ENCODE peak calls at places on chromosome 1, in eight cellular contexts. B is SK-N-SH, Z is esophagus muscularis mucosa, E is K562, S is ovary, F is A549, C is transverse colon, M is stomach. R is an unnamed sample.

GRCh38 chr1:193264313-193265065 is 78.1 kb upstream of the B3GALT2 start:
- DNase-seq in C (no peak), M (no peak), Z (no peak), S (no peak), B (no peak), F (no peak), E (no peak), R (no peak)

GRCh38 chr1:30491831-30492230 is 231.6 kb downstream of the MATN1 start:
- DNase-seq in S (no peak), M (no peak), B (no peak), Z (no peak), E (no peak), C (no peak), F (no peak), R (no peak)

GRCh38 chr1:151839457-151840409 is at the start of gene C2CD4D:
- DNase-seq in C (peak; percentile 87), F (no peak), Z (no peak), E (peak; percentile 39), B (no peak), S (no peak), M (peak; percentile 76), R (peak; percentile 73)

GRCh38 chr1:115067460-115067859 is 21.8 kb downstream of the TSPAN2 start:
- DNase-seq in S (no peak), Z (no peak), F (no peak), C (no peak), E (no peak), M (no peak), B (no peak), R (no peak)

GRCh38 chr1:76040327-76040868 is 34.1 kb upstream of the ST6GALNAC3 start:
- DNase-seq in E (peak; percentile 15), C (peak; percentile 36), S (no peak), F (no peak), B (no peak), Z (no peak), M (peak; percentile 30), R (no peak)

GRCh38 chr1:75811211-75811981 is 14.7 kb downstream of the MSH4 start:
- DNase-seq in M (no peak), C (no peak), S (no peak), Z (no peak), E (no peak), B (no peak), F (no peak), R (no peak)

GRCh38 chr1:111895456-111895855 is 94.0 kb downstream of the KCND3 start:
- DNase-seq in M (no peak), S (no peak), C (no peak), F (no peak), Z (no peak), E (no peak), B (peak; percentile 73), R (no peak)

GRCh38 chr1:91099746-91100621 is 78.1 kb upstream of the ZNF644 start:
- DNase-seq in M (no peak), F (no peak), B (no peak), S (no peak), E (peak; percentile 3), Z (no peak), C (no peak), R (no peak)

GRCh38 chr1:170225735-170226524 is 80.2 kb downstream of the NTMT2 start:
- DNase-seq in Z (no peak), C (no peak), S (no peak), M (no peak), E (no peak), F (no peak), B (no peak), R (no peak)

GRCh38 chr1:245453556-245453955 is 298.8 kb downstream of the KIF26B start:
- DNase-seq in Z (no peak), B (no peak), M (no peak), S (no peak), E (no peak), C (no peak), F (no peak), R (no peak)

GRCh38 chr1:201546093-201546492 is 7.2 kb downstream of the NAV1 start:
- DNase-seq in S (no peak), F (peak; percentile 55), B (peak; percentile 35), C (no peak), E (no peak), M (no peak), Z (no peak), R (no peak)

GRCh38 chr1:224503161-224504118 is 68.8 kb upstream of the WDR26 start:
- DNase-seq in M (peak; percentile 97), C (peak; percentile 90), S (peak; percentile 54), Z (peak; percentile 94), E (peak; percentile 99), B (peak; percentile 89), F (peak; percentile 59), R (peak; percentile 86)

GRCh38 chr1:25694167-25694566 is 77.6 kb downstream of the MAN1C1 start:
- DNase-seq in S (peak; percentile 60), B (no peak), Z (no peak), M (no peak), E (no peak), C (peak; percentile 32), F (no peak), R (peak; percentile 12)

GRCh38 chr1:76433528-76433927 is 359.0 kb downstream of the ST6GALNAC3 start:
- DNase-seq in M (no peak), F (no peak), B (no peak), S (no peak), E (no peak), Z (no peak), C (no peak), R (no peak)

GRCh38 chr1:179586107-179586823 is 5.4 kb upstream of the TDRD5 start:
- DNase-seq in Z (no peak), F (peak; percentile 44), E (peak; percentile 65), S (no peak), B (peak; percentile 93), M (peak; percentile 85), C (peak; percentile 65), R (peak; percentile 91)

GRCh38 chr1:65525297-65526048 is 105.0 kb downstream of the LEPR start:
- DNase-seq in S (peak; percentile 35), E (peak; percentile 73), C (no peak), M (peak; percentile 30), F (no peak), Z (no peak), B (peak; percentile 77), R (no peak)

GRCh38 chr1:54302951-54303843 is 103.0 kb downstream of the SSBP3 start:
- DNase-seq in Z (no peak), C (no peak), F (no peak), B (peak; percentile 60), M (no peak), S (no peak), E (no peak), R (no peak)

GRCh38 chr1:113178522-113178921 is 105.5 kb downstream of the LRIG2 start:
- DNase-seq in Z (no peak), C (no peak), S (no peak), F (no peak), B (no peak), M (no peak), E (no peak), R (no peak)

GRCh38 chr1:68551459-68551858 is 54.6 kb upstream of the DEPDC1 start:
- DNase-seq in C (no peak), F (no peak), E (no peak), Z (no peak), M (no peak), B (no peak), S (no peak), R (no peak)

GRCh38 chr1:111690306-111690617 is 48.9 kb downstream of the INKA2 start:
- DNase-seq in C (peak; percentile 24), Z (no peak), E (no peak), S (peak; percentile 54), B (peak; percentile 15), M (peak; percentile 37), F (no peak), R (peak; percentile 55)

GRCh38 chr1:225228871-225229303 is 199.0 kb downstream of the LBR start:
- DNase-seq in E (no peak), F (no peak), B (no peak), Z (no peak), S (no peak), M (no peak), C (no peak), R (no peak)

GRCh38 chr1:15706751-15707150 is 22.6 kb downstream of the PLEKHM2 start:
- DNase-seq in E (no peak), C (no peak), F (no peak), M (peak; percentile 41), S (no peak), B (no peak), Z (no peak), R (peak; percentile 91)

DNA sequence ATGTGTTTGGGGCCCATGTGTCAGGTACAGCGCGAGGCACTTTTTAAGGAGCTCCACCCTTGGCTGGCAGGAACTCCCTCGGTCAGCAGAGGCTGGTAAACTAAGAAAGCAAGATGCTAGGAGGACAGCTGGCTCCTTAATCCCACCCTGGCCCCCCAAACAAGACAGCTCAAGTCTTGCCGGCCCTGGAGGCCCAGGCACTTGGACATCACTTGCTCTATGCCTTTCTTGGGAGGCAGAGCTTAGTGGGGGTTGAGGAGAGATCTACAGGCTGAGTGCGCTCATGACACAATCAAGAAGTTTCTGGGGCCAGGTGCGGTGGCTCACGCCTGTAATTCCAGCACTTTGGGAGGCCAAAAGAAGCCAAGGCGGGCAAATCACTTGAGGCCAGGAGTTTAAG is 78.1 kb downstream of the CD34 start:
- DNase-seq in E (no peak), C (no peak), F (no peak), B (no peak), S (no peak), Z (no peak), M (no peak), R (no peak)
- H3K27ac ChIP-seq in E (no peak overlapping the region), C (peak overlapping the region; percentile 73), F (no peak overlapping the region), B (no peak overlapping the region), S (no peak overlapping the region), Z (peak overlapping the region; percentile 65), M (peak overlapping the region; percentile 97), R (peak overlapping the region; percentile 98)

GRCh38 chr1:31976401-31976800 is 37.3 kb upstream of the KHDRBS1 start:
- DNase-seq in Z (no peak), S (no peak), M (no peak), C (no peak), F (no peak), E (no peak), B (no peak), R (no peak)
- TF ChIP-seq EP300 in Z (no peak), S (no peak), M (no peak), C (no peak), F (no peak), E (no peak), B (no peak), R (no peak)

DNA sequence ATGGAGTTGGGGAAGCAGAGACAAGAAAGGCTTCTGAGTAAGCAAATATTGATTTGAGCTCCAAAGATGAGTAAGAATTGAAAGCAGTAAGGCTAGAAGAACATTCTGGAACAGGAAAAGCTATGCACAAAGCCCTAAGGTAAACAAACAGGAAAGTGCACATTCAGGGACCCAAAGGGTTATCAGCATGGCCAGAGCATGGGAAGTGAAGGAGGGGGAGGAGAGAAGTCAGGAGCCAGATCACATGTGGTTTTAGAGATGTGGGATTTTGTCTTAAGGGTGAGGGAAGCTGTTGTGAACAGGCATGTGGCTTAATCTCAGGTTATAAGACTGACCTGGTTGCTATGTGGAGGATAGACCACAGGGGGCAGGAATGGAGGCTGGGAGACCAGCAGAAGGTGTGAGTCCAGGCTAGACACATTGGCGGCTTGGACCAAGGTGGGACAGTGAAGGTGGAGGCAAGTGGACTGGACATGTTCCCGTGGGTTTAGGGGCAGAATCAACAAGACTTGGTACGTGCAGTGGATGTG is 7.5 kb downstream of the CSF1 start:
- DNase-seq in M (no peak), Z (no peak), C (no peak), F (no peak), E (peak; percentile 86), B (no peak), S (peak; percentile 8), R (no peak)
- TF ChIP-seq CTCF in M (no peak), Z (no peak), C (no peak), F (no peak), E (peak; percentile 88), B (peak; percentile 15), S (no peak), R (peak; percentile 20)

GRCh38 chr1:158007180-158007579 is 13.7 kb downstream of the KIRREL1 start:
- DNase-seq in Z (no peak), E (no peak), B (no peak), S (no peak), C (no peak), M (no peak), F (no peak), R (no peak)
- H3K27ac ChIP-seq in Z (peak overlapping the region; percentile 87), E (no peak overlapping the region), B (peak overlapping the region; percentile 100), S (no peak overlapping the region), C (peak overlapping the region; percentile 90), M (peak overlapping the region; percentile 85), F (no peak overlapping the region), R (peak overlapping the region; percentile 84)

R was measured in upper lobe of left lung.